ENCODE peak calls at places on chromosomes 5 and 9, in four cellular contexts. O is HCT116, H is SK-N-SH, N is HepG2. I is an unnamed sample.

GRCh38 chr5:115758356-115758755 is 58.1 kb downstream of the CDO1 start:
- DNase-seq in H (no peak), N (no peak), O (no peak), I (no peak)

GRCh38 chr5:71586052-71586940 is 844 bp upstream of the MCCC2 start:
- DNase-seq in H (peak), O (no peak), N (peak), I (no peak)

GRCh38 chr5:136374003-136374402 is 8.7 kb upstream of the TRPC7 start:
- DNase-seq in N (peak), O (no peak), H (no peak), I (no peak)

GRCh38 chr5:119453045-119453383 is 717 bp downstream of the HSD17B4 start:
- DNase-seq in O (no peak), H (peak), N (no peak), I (no peak)

GRCh38 chr5:56838409-56839039 is 23.2 kb downstream of the MAP3K1 start:
- DNase-seq in O (no peak), N (peak), H (no peak), I (no peak)

GRCh38 chr5:119329701-119330100 is 26.1 kb upstream of the TNFAIP8 start:
- DNase-seq in O (no peak), H (no peak), N (no peak), I (no peak)

GRCh38 chr5:115179959-115180709 is 10.4 kb upstream of the TRIM36 start:
- DNase-seq in O (no peak), N (no peak), H (peak), I (no peak)

GRCh38 chr5:154321546-154321945 is 124.3 kb upstream of the SAP30L start:
- DNase-seq in O (no peak), H (no peak), N (no peak), I (no peak)

GRCh38 chr5:169921370-169921769 is 58.9 kb downstream of the INSYN2B start:
- DNase-seq in H (no peak), N (no peak), O (no peak), I (no peak)

GRCh38 chr5:78577051-78577807 is 71.3 kb downstream of the LHFPL2 start:
- DNase-seq in O (no peak), H (no peak), N (no peak), I (no peak)

GRCh38 chr5:4142842-4143241 is 547.2 kb downstream of the IRX1 start:
- DNase-seq in H (no peak), O (no peak), N (no peak), I (peak)

GRCh38 chr5:96807099-96807654 is 568 bp downstream of the ERAP1 start:
- DNase-seq in O (no peak), H (peak), N (peak), I (no peak)

GRCh38 chr9:127121628-127122175 is 733 bp downstream of the ANGPTL2 start:
- DNase-seq in O (no peak), N (no peak), H (peak), I (no peak)

GRCh38 chr5:95449460-95449859 is 58.3 kb downstream of the FAM81B start:
- DNase-seq in N (no peak), H (no peak), O (no peak), I (peak)

GRCh38 chr5:643811-644271 is 31.7 kb downstream of the CEP72 start:
- DNase-seq in H (no peak), N (no peak), O (no peak), I (no peak)

GRCh38 chr9:98375138-98375726 is 119.8 kb upstream of the TBC1D2 start:
- DNase-seq in H (no peak), N (no peak), O (no peak), I (no peak)

GRCh38 chr9:33778700-33779351 is 16.5 kb upstream of the PRSS3 start:
- DNase-seq in N (peak), H (peak), O (peak), I (peak)

GRCh38 chr9:127336086-127336485 is 60.9 kb upstream of the SLC2A8 start:
- DNase-seq in H (no peak), N (no peak), O (no peak), I (no peak)

GRCh38 chr5:16135003-16135402 is 44.6 kb downstream of the MARCHF11 start:
- DNase-seq in N (no peak), H (peak), O (no peak), I (no peak)

GRCh38 chr5:1889321-1890065 is 6.8 kb upstream of the IRX4 start:
- DNase-seq in N (no peak), H (no peak), O (no peak), I (no peak)

GRCh38 chr9:70054546-70054945 is 10.9 kb downstream of the MAMDC2 start:
- DNase-seq in O (no peak), N (no peak), H (no peak), I (no peak)

GRCh38 chr5:74536658-74537057 is 103.9 kb downstream of the ENC1 start:
- DNase-seq in H (no peak), N (no peak), O (no peak), I (no peak)

GRCh38 chr9:108271646-108272349 is 584.0 kb downstream of the ACTL7B start:
- DNase-seq in O (no peak), H (no peak), N (peak), I (peak)

GRCh38 chr9:130088056-130088455 is 34.4 kb downstream of the GPR107 start:
- DNase-seq in O (no peak), H (no peak), N (no peak), I (no peak)

GRCh38 chr9:16626577-16627130 is 243.8 kb downstream of the BNC2 start:
- DNase-seq in H (no peak), O (no peak), N (no peak), I (no peak)

GRCh38 chr5:131957721-131958483 is 12.4 kb upstream of the MEIKIN start:
- DNase-seq in H (no peak), O (no peak), N (no peak), I (no peak)

DNA sequence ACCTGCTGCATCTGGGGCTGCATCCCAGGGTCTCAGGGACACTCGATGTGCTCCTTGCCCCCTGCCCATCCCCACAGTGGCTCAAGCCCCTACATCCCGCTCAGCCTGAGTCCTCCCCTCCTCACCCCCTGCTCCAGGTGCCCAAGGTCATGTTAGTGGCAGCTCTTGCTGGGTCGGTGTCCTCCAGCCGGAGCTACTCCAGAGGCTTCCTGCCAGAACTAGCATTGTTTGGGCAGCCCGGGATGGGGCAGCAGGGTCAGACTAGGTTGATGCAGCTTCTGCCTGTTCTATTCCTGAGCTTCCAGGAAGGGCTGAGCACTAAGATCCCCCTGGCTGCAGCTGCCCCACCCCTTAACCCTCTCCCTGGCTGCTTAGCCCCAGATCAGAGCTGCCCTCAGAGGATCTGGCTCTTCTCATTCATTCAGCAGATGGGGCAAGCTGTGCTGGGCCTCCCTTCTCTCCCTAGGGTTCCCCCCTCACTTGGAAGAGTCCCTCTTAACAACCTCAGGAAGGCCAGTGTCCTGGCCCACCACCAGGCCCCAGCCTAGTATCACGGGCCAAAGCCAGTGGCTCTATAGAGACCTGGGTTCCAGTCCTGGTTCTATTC is 712 bp downstream of the RGS14 start:
- DNase-seq in N (no peak), H (no peak), O (no peak), I (no peak)
- H3K4me3 ChIP-seq in N (no peak), H (no peak), O (no peak), I (no peak)

GRCh38 chr5:160274483-160274931 is 37.9 kb downstream of the CCNJL start:
- DNase-seq in N (no peak), O (no peak), H (no peak), I (no peak)

GRCh38 chr5:160280384-160281090 is 31.8 kb downstream of the CCNJL start:
- DNase-seq in O (no peak), N (no peak), H (no peak), I (no peak)

GRCh38 chr5:160272889-160273288 is 39.5 kb downstream of the CCNJL start:
- DNase-seq in N (no peak), H (no peak), O (no peak), I (no peak)

GRCh38 chr5:160281275-160281674 is 31.1 kb downstream of the CCNJL start:
- DNase-seq in H (no peak), O (no peak), N (no peak), I (no peak)

GRCh38 chr5:160278356-160278755 is 34.0 kb downstream of the CCNJL start:
- DNase-seq in H (no peak), O (no peak), N (no peak), I (no peak)
- TF ChIP-seq YY1 in H (no peak), O (no peak), N (no peak), I (no peak)

GRCh38 chr5:27038476-27038875 is at the start of gene CDH9:
- DNase-seq in H (no peak), N (no peak), O (no peak), I (no peak)
- H3K4me3 ChIP-seq in H (no peak), N (no peak), O (no peak), I (peak)

GRCh38 chr9:132716007-132716406 is 45.7 kb downstream of the GTF3C4 start:
- DNase-seq in O (no peak), H (no peak), N (no peak), I (no peak)

GRCh38 chr9:132712753-132713152 is 42.5 kb downstream of the GTF3C4 start:
- DNase-seq in N (no peak), H (no peak), O (no peak), I (no peak)

GRCh38 chr9:132708239-132708638 is 38.0 kb downstream of the GTF3C4 start:
- DNase-seq in N (no peak), H (no peak), O (no peak), I (no peak)

GRCh38 chr9:132708769-132709168 is 38.5 kb downstream of the GTF3C4 start:
- DNase-seq in N (no peak), O (no peak), H (no peak), I (no peak)

DNA sequence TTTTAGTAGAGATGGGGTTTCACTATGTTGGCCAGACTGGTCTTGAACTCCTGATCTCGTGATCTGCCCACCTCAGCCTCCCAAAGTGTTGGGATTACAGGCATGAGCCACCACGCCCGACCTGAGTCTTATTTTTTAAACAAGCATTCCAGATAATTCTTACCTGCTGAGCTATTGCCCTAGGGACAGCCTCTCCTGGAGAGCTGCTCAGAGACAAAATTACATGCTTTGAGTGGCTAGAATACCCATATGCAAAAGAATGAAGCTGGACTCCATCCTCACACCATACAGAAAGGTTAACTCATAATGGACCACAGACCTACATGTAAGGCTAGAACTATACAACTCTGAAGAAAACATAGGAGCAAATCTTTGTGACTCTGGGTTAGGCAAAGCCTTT is 41.6 kb downstream of the GTF3C4 start:
- DNase-seq in N (no peak), O (no peak), H (no peak), I (no peak)
- TF ChIP-seq YY1 in N (no peak), O (no peak), H (no peak), I (no peak)

GRCh38 chr9:93093081-93093448 is 3.0 kb upstream of the CARD19 start:
- DNase-seq in H (no peak), N (no peak), O (no peak), I (no peak)

GRCh38 chr9:93094294-93095204 is 1.5 kb upstream of the CARD19 start:
- DNase-seq in N (no peak), O (no peak), H (no peak), I (no peak)

GRCh38 chr9:93092171-93092991 is 3.6 kb upstream of the CARD19 start:
- DNase-seq in N (no peak), O (no peak), H (no peak), I (no peak)

GRCh38 chr9:93095205-93096130 is 549 bp upstream of the CARD19 start:
- DNase-seq in O (peak), N (peak), H (peak), I (peak)

DNA sequence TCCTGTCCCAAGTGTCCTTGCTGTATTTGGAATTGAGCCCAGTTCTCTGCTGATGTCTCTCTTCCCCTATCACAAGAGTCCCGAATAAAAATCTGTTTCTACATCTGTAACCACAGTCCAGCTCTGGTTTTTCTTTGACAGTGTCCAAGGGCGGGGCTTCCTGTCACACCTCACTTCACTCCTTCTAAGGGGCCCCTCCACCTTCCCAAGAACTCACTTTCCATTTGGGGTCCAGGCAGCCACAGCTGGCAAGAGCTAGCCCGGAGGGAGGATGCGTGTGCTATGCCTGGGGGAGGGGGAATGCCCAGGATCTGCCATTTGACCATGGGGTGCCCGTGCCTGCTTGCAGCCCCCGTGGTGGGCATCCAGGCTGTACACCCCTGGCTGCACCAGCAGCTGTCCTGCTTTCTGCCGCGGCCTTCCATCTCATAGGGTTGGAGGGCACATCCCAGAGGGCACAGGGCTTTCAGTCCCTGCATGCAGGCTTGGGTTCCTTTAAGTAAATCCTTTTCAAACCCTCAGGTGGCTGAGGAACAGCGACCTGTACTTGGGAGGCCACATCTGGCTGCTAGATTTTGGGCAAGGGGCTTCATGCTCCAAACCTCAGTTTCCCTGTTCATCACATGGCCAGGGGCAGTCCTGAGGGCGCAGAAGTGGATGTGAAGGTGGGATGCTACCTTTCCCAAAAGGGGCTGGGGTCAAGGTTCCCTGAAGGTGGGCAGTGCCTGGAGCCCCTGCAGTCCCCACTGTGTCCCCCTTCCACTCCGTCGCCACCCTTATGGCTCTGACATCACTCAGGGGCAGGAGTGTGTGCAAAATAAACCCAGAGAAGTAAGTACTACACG is 2.3 kb upstream of the CARD19 start:
- DNase-seq in O (no peak), N (no peak), H (no peak), I (no peak)
- H3K4me3 ChIP-seq in O (no peak), N (no peak), H (no peak), I (no peak)

GRCh38 chr5:33198816-33199215 is 241.9 kb upstream of the TARS1 start:
- DNase-seq in H (no peak), N (no peak), O (no peak), I (no peak)

GRCh38 chr5:33194914-33195313 is 245.9 kb upstream of the TARS1 start:
- DNase-seq in H (no peak), O (no peak), N (no peak), I (no peak)

DNA sequence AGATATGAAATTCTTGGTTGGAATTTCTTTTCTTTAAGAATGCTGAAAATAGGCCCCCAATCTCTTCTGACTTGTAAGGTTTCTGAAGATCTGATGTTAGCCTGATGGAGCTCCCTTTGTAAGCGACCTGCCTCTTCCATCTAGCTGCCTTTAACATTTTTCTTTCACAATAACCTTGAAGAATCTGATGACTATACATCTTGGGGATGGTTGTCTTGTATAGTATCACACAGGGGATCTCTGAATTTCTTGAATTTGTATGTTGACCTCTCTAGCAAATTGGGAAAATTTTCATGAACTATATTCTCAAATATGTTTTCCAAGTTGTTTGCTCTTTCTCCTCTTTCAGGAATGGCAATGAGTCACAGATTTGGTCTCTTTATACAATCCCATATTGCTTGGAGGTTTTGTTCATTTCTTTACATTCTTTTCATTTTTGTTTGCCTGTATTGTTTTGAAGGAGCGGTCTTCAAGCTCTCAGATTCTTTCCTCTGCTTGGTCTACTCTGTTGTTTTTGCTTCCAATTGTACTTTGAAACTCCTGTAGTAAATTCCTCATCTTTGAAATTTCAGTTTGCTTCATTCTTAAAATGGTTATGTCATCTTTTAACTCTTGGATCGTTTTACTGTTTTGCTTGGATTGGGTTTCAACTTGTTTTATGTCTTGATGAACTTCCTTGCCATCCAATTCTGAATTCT is 245.2 kb upstream of the TARS1 start:
- DNase-seq in H (no peak), N (no peak), O (no peak), I (no peak)
- TF ChIP-seq YY1 in H (no peak), N (no peak), O (no peak), I (no peak)